ENCODE peak calls at places on chromosomes 6 and 20, in four cellular contexts. L is CD8-positive, alpha-beta memory T cell; D is colonic mucosa; H is small intestine. Y is an unnamed sample.

GRCh38 chr6:127201321-127201720 is 65.3 kb upstream of the RNF146 start:
- DNase-seq in L (no peak), D (no peak), H (no peak), Y (no peak)

GRCh38 chr6:62119401-62119800 is 166.6 kb downstream of the KHDRBS2 start:
- DNase-seq in L (no peak), D (no peak), H (no peak), Y (no peak)

GRCh38 chr6:4460595-4461475 is 315.4 kb upstream of the CDYL start:
- DNase-seq in L (no peak), D (no peak), H (no peak), Y (peak; percentile 90)

GRCh38 chr6:56193846-56194245 is 53.5 kb downstream of the COL21A1 start:
- DNase-seq in L (no peak), D (no peak), H (no peak), Y (no peak)

GRCh38 chr20:4227085-4227821 is 211.9 kb upstream of the RNF24 start:
- DNase-seq in L (no peak), D (no peak), H (peak; percentile 46), Y (peak; percentile 49)

GRCh38 chr6:130324657-130325056 is 41.2 kb upstream of the TMEM200A start:
- DNase-seq in L (no peak), D (no peak), H (no peak), Y (no peak)

GRCh38 chr6:52503344-52503747 is 73.5 kb downstream of the TRAM2 start:
- DNase-seq in L (no peak), D (no peak), H (no peak), Y (no peak)

GRCh38 chr6:118240878-118241528 is 307.1 kb upstream of the PLN start:
- DNase-seq in L (no peak), D (no peak), H (no peak), Y (no peak)

GRCh38 chr6:97288188-97288587 is 5.2 kb upstream of the MMS22L start:
- DNase-seq in L (no peak), D (no peak), H (peak; percentile 4), Y (no peak)

GRCh38 chr6:47286301-47286700 is 23.4 kb downstream of the TNFRSF21 start:
- DNase-seq in L (no peak), D (no peak), H (no peak), Y (no peak)

GRCh38 chr6:14520029-14520428 is 402.5 kb downstream of the CD83 start:
- DNase-seq in L (no peak), D (no peak), H (no peak), Y (no peak)

GRCh38 chr20:51510169-51510568 is 32.4 kb downstream of the NFATC2 start:
- DNase-seq in L (no peak), D (no peak), H (no peak), Y (no peak)
- H3K4me1 ChIP-seq in L (peaks cover 67% of the 10 kb centered on the region), D (no peaks in the 10 kb centered on the region), H (peaks cover 2% of the 10 kb centered on the region), Y (no peaks in the 10 kb centered on the region)

GRCh38 chr20:435558-435957 is 26.8 kb downstream of the TBC1D20 start:
- DNase-seq in L (no peak), D (no peak), H (no peak), Y (no peak)
- H3K4me1 ChIP-seq in L (peaks cover 62% of the 10 kb centered on the region), D (no peaks in the 10 kb centered on the region), H (no peaks in the 10 kb centered on the region), Y (peaks cover 3% of the 10 kb centered on the region)

GRCh38 chr20:32366380-32366779 is 8.2 kb downstream of the ASXL1 start:
- DNase-seq in L (no peak), D (no peak), H (no peak), Y (no peak)
- H3K4me1 ChIP-seq in L (peaks cover 69% of the 10 kb centered on the region), D (peaks cover 12% of the 10 kb centered on the region), H (peaks cover 3% of the 10 kb centered on the region), Y (peaks cover 21% of the 10 kb centered on the region)

DNA sequence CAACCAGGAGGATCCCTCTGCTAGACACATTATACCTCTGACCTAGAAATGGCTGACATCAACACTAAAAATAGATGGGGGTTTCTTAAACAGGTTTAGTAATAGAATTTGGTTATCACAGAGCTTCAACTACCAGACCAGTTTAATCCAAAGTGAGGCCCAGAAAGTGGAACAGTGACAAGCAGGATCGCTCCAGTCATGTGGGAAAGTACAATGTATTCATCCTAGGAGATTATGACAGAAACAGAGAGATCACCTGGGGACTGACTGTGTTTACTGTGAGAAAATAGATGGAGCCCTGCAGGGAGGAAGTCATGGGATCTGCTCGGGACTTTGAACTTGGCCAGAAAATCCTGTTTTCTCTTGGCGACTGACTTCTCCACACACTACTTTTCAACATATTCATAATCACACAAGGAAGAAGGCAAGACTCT is 238.7 kb upstream of the SOX4 start:
- DNase-seq in L (no peak), D (peak; percentile 38), H (peak; percentile 33), Y (no peak)
- H3K4me1 ChIP-seq in L (no peaks in the 10 kb centered on the region), D (no peaks in the 10 kb centered on the region), H (no peaks in the 10 kb centered on the region), Y (no peaks in the 10 kb centered on the region)

GRCh38 chr20:36856691-36857635 is 19.0 kb upstream of the TLDC2 start:
- DNase-seq in L (peak; percentile 51), D (no peak), H (no peak), Y (no peak)
- H3K4me1 ChIP-seq in L (peaks cover 17% of the 10 kb centered on the region), D (peaks cover 9% of the 10 kb centered on the region), H (peaks cover 8% of the 10 kb centered on the region), Y (peaks cover 89% of the 10 kb centered on the region)

GRCh38 chr20:25859649-25860530 is 163.2 kb upstream of the ZNF337 start:
- DNase-seq in L (peak; percentile 80), D (peak; percentile 56), H (peak; percentile 50), Y (peak; percentile 80)
- H3K4me1 ChIP-seq in L (peaks cover 38% of the 10 kb centered on the region), D (peaks cover 4% of the 10 kb centered on the region), H (no peaks in the 10 kb centered on the region), Y (peaks cover 20% of the 10 kb centered on the region)

GRCh38 chr20:53903652-53903987 is 166.8 kb downstream of the BCAS1 start:
- DNase-seq in L (no peak), D (no peak), H (no peak), Y (no peak)
- H3K4me1 ChIP-seq in L (peaks cover 21% of the 10 kb centered on the region), D (peaks cover 11% of the 10 kb centered on the region), H (peaks cover 22% of the 10 kb centered on the region), Y (no peaks in the 10 kb centered on the region)

GRCh38 chr6:37676071-37676470 is 21.6 kb downstream of the MDGA1 start:
- DNase-seq in L (no peak), D (no peak), H (no peak), Y (no peak)
- H3K4me1 ChIP-seq in L (no peaks in the 10 kb centered on the region), D (no peaks in the 10 kb centered on the region), H (no peaks in the 10 kb centered on the region), Y (peaks cover 5% of the 10 kb centered on the region)

GRCh38 chr20:37757550-37757949 is 63.7 kb downstream of the CTNNBL1 start:
- DNase-seq in L (no peak), D (no peak), H (no peak), Y (no peak)
- H3K4me1 ChIP-seq in L (no peaks in the 10 kb centered on the region), D (no peaks in the 10 kb centered on the region), H (no peaks in the 10 kb centered on the region), Y (no peaks in the 10 kb centered on the region)

DNA sequence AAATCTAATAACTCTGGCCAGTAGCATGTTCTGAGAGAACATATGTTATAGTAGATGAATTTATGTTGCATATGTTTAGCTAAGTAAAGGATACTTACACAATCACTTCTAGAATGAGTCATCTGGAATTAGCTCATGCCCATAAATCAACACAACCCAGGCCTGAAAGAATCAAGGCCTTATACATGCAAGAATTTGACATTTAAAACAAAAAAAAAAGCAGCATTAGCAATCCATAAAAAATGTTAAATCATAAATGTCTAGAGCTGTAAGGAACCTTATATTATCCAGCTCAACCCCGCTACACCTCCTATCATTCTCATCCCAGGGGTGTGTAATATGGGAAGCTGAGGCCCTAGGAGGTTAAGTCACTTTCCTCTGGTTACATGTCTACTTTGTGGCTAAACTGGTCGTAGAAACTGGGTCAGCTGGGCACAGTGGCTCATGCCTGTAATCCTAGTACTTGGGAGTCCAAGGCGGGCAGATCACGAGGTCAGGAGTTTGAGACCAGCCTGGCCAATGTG is 105.2 kb upstream of the CARMIL1 start:
- DNase-seq in L (no peak), D (no peak), H (peak; percentile 32), Y (no peak)
- H3K4me1 ChIP-seq in L (no peaks in the 10 kb centered on the region), D (peaks cover 11% of the 10 kb centered on the region), H (no peaks in the 10 kb centered on the region), Y (no peaks in the 10 kb centered on the region)

Y was measured in testis.